ENCODE peak calls at places on chromosomes 11 and 22, in nine cellular contexts. E is NCI-H345; G is activated T-cell treated with anti-CD3 and anti-CD28 coated beads for 1 hour; O is AG08396; C is effector memory CD4-positive, alpha-beta T cell; F is BJ; W is stimulated activated CD8-positive, alpha-beta memory T cell treated with anti-CD3 and anti-CD28 coated beads, Interleukin-2, amount 100 ng/mL, for 48 hours; V is AML-193; J is activated naive CD8-positive, alpha-beta T cell treated with anti-CD3 and anti-CD28 coated beads, Interleukin-2, amount 50 U/mL, for 24 hours. D is an unnamed sample.

GRCh38 chr22:21936151-21936778 is 16.4 kb downstream of the PPM1F start:
- DNase-seq in J (no peak), F (no peak), E (no peak), O (no peak), W (no peak), G (no peak), C (no peak), V (peak), D (no peak)

GRCh38 chr11:76918941-76919386 is 58.2 kb downstream of the ACER3 start:
- DNase-seq in O (peak), V (peak), W (no peak), G (no peak), C (no peak), J (no peak), F (no peak), E (peak), D (peak)

GRCh38 chr22:26535499-26535898 is 23.2 kb upstream of the TFIP11 start:
- DNase-seq in G (no peak), W (no peak), O (no peak), V (no peak), F (no peak), E (no peak), C (no peak), J (no peak), D (no peak)

GRCh38 chr22:46110215-46110614 is 40.1 kb upstream of the PPARA start:
- DNase-seq in V (no peak), C (no peak), W (no peak), F (no peak), O (peak), J (peak), E (no peak), G (no peak), D (peak)

GRCh38 chr22:46043339-46043738 is 66.4 kb upstream of the WNT7B start:
- DNase-seq in E (no peak), J (no peak), V (no peak), O (no peak), C (no peak), W (no peak), F (no peak), G (no peak), D (no peak)

GRCh38 chr22:39207141-39208012 is 37.4 kb downstream of the PDGFB start:
- DNase-seq in G (no peak), F (no peak), C (no peak), W (no peak), V (no peak), J (no peak), O (peak), E (no peak), D (peak)

GRCh38 chr11:66857234-66857926 is 516 bp downstream of the LRFN4 start:
- DNase-seq in W (no peak), J (no peak), O (peak), F (no peak), G (no peak), C (no peak), E (no peak), V (no peak), D (no peak)

GRCh38 chr22:20380486-20380885 is 13.5 kb upstream of the ZNF74 start:
- DNase-seq in E (no peak), J (no peak), C (no peak), W (no peak), O (no peak), G (no peak), V (no peak), F (no peak), D (no peak)

GRCh38 chr11:13343931-13344717 is 66.5 kb downstream of the BMAL1 start:
- DNase-seq in O (peak), E (peak), C (peak), G (peak), F (no peak), V (peak), W (peak), J (peak), D (peak)

GRCh38 chr11:104332110-104332509 is 168.2 kb upstream of the PDGFD start:
- DNase-seq in F (no peak), G (no peak), W (no peak), O (no peak), V (no peak), J (no peak), C (no peak), E (no peak), D (no peak)

GRCh38 chr11:76208829-76209670 is 2.7 kb upstream of the WNT11 start:
- DNase-seq in V (peak), C (peak), E (peak), O (peak), J (peak), G (peak), F (no peak), W (peak), D (peak)

GRCh38 chr22:35561796-35562526 is 21.3 kb downstream of the RASD2 start:
- DNase-seq in O (no peak), G (no peak), W (no peak), F (no peak), V (no peak), E (no peak), C (no peak), J (peak), D (peak)

GRCh38 chr22:44879301-44879680 is 126.9 kb downstream of the ARHGAP8 start:
- DNase-seq in V (no peak), J (no peak), W (no peak), C (no peak), F (no peak), G (no peak), O (no peak), E (no peak), D (no peak)

GRCh38 chr11:109853156-109853776 is 239.9 kb upstream of the ZC3H12C start:
- DNase-seq in J (no peak), W (no peak), O (peak), G (no peak), E (no peak), V (peak), F (peak), C (no peak), D (peak)

GRCh38 chr11:104534268-104534667 is 364.0 kb downstream of the CASP12 start:
- DNase-seq in G (no peak), F (no peak), J (no peak), O (no peak), C (no peak), V (no peak), E (no peak), W (no peak), D (no peak)

GRCh38 chr11:106101797-106102196 is 24.3 kb downstream of the AASDHPPT start:
- DNase-seq in V (no peak), E (no peak), J (no peak), F (no peak), W (no peak), G (no peak), C (no peak), O (peak), D (no peak)

GRCh38 chr22:28742562-28742962 is 723 bp downstream of the HSCB start:
- DNase-seq in W (no peak), C (peak), F (no peak), O (no peak), J (no peak), E (no peak), V (no peak), G (no peak), D (peak)

D was measured in GM03348.